ENCODE peak calls at places on chromosome 19, in eight cellular contexts. E is SK-N-DZ; W is hippocampal formation; N is stimulated activated CD4-positive, alpha-beta T cell treated with anti-CD3 and anti-CD28 coated beads, TNF-alpha, amount 100 ng/mL, for 24 hours; D is HuH-7.5; C is cardiac muscle cell; X is AG04450; I is CD8-positive, alpha-beta memory T cell. L is an unnamed sample.

GRCh38 chr19:42619271-42619670 is 24.5 kb upstream of the CEACAM8 start:
- DNase-seq in E (no peak), I (no peak), C (no peak), X (no peak), N (no peak), D (no peak), W (no peak), L (no peak)

GRCh38 chr19:33252971-33253370 is 27.3 kb upstream of the SLC7A10 start:
- DNase-seq in E (no peak), I (no peak), C (no peak), X (no peak), N (no peak), D (no peak), W (no peak), L (no peak)

GRCh38 chr19:41478875-41479756 is 36.2 kb downstream of the ERICH4 start:
- DNase-seq in C (peak), X (no peak), I (no peak), W (no peak), D (no peak), E (no peak), N (no peak), L (no peak)

GRCh38 chr19:17544418-17544817 is 11.0 kb upstream of the COLGALT1 start:
- DNase-seq in D (no peak), E (no peak), C (no peak), W (no peak), N (no peak), X (no peak), I (no peak), L (no peak)

GRCh38 chr19:55116232-55117062 is 990 bp downstream of the PPP1R12C start:
- DNase-seq in W (peak), I (peak), E (peak), D (no peak), N (peak), X (no peak), C (peak), L (peak)

GRCh38 chr19:390386-391198 is 18.4 kb downstream of the C2CD4C start:
- DNase-seq in E (no peak), W (no peak), D (no peak), N (no peak), C (no peak), I (no peak), X (no peak), L (no peak)

GRCh38 chr19:1481224-1481892 is 2.3 kb upstream of the C19orf25 start:
- DNase-seq in I (no peak), C (no peak), E (no peak), D (no peak), W (no peak), N (no peak), X (no peak), L (no peak)

GRCh38 chr19:48506138-48506733 is 5.4 kb downstream of the LMTK3 start:
- DNase-seq in N (no peak), E (no peak), D (peak), W (no peak), C (peak), X (no peak), I (peak), L (no peak)

GRCh38 chr19:36246006-36246391 is 31.1 kb downstream of the ZNF146 start:
- DNase-seq in D (no peak), I (no peak), C (peak), X (no peak), E (peak), N (no peak), W (no peak), L (no peak)

GRCh38 chr19:408441-409005 is 424 bp downstream of the C2CD4C start:
- DNase-seq in W (no peak), N (no peak), D (no peak), X (no peak), E (no peak), C (no peak), I (no peak), L (no peak)

GRCh38 chr19:2051771-2052704 is 994 bp upstream of the MKNK2 start:
- DNase-seq in W (no peak), C (peak), D (no peak), I (peak), X (no peak), E (no peak), N (no peak), L (no peak)

GRCh38 chr19:35446194-35446593 is 1.9 kb upstream of the FFAR2 start:
- DNase-seq in W (no peak), N (no peak), C (peak), D (no peak), E (no peak), X (no peak), I (peak), L (no peak)

GRCh38 chr19:14089412-14089661 is 1.2 kb downstream of the SAMD1 start:
- DNase-seq in D (no peak), E (no peak), C (peak), N (no peak), I (no peak), W (no peak), X (no peak), L (no peak)

GRCh38 chr19:8904597-8904996 is 72.4 kb downstream of the MBD3L1 start:
- DNase-seq in N (no peak), X (no peak), D (no peak), C (no peak), W (no peak), I (no peak), E (no peak), L (no peak)

GRCh38 chr19:7681336-7682174 is 922 bp downstream of the TRAPPC5 start:
- DNase-seq in D (peak), N (peak), C (peak), E (peak), W (peak), I (peak), X (peak), L (peak)

GRCh38 chr19:21439372-21439771 is 42.4 kb downstream of the ZNF493 start:
- DNase-seq in X (no peak), E (no peak), N (no peak), C (peak), D (no peak), I (no peak), W (no peak), L (no peak)

GRCh38 chr19:34996978-34997640 is 3.0 kb upstream of the GRAMD1A start:
- DNase-seq in D (no peak), W (no peak), N (no peak), E (no peak), I (peak), C (peak), X (no peak), L (no peak)

GRCh38 chr19:2529473-2529918 is 53.6 kb downstream of the GADD45B start:
- DNase-seq in N (no peak), C (peak), X (no peak), I (no peak), E (peak), W (no peak), D (peak), L (no peak)

GRCh38 chr19:35846038-35846668 is 6.2 kb downstream of the NPHS1 start:
- DNase-seq in X (no peak), E (no peak), I (no peak), D (no peak), C (no peak), W (peak), N (no peak), L (no peak)

GRCh38 chr19:6372594-6373095 is at the start of gene ALKBH7:
- DNase-seq in W (peak), X (peak), D (peak), N (peak), E (peak), I (peak), C (peak), L (peak)

GRCh38 chr19:48815870-48816501 is 5.2 kb upstream of the BCAT2 start:
- DNase-seq in I (no peak), C (no peak), E (peak), D (peak), N (no peak), W (no peak), X (no peak), L (no peak)